ENCODE peak calls at places on chromosomes 5 and 9, in nine cellular contexts. One of them, this sample, is unnamed.

GRCh38 chr9:15606667-15607472 is 54.0 kb downstream of the CCDC171 start:
- DNase-seq in activated T-helper 1 cell treated with Interleukin-2 at 50 U/mL for 16 hours: no peak
- DNase-seq in mucosa of descending colon: peak
- DNase-seq in iPS-NIHi11: peak
- DNase-seq in fibroblast of mammary gland: peak
- DNase-seq in stimulated activated CD4-positive, alpha-beta T cell treated with anti-CD3 and anti-CD28 coated beads, Interleukin-1b, Interleukin-23, amount 100 ng/mL, for 4 hours: no peak
- DNase-seq in RWPE1: peak
- DNase-seq in heart right ventricle: no peak
- DNase-seq in GM23248: peak
- DNase-seq in this sample: no peak

GRCh38 chr5:137695651-137696428 is 40.0 kb downstream of the KLHL3 start:
- DNase-seq in activated T-helper 1 cell treated with Interleukin-2 at 50 U/mL for 16 hours: peak
- DNase-seq in RWPE1: no peak
- DNase-seq in mucosa of descending colon: no peak
- DNase-seq in stimulated activated CD4-positive, alpha-beta T cell treated with anti-CD3 and anti-CD28 coated beads, Interleukin-1b, Interleukin-23, amount 100 ng/mL, for 4 hours: no peak
- DNase-seq in fibroblast of mammary gland: no peak
- DNase-seq in GM23248: no peak
- DNase-seq in heart right ventricle: peak
- DNase-seq in iPS-NIHi11: peak
- DNase-seq in this sample: peak

GRCh38 chr9:108859459-108860114 is 2.5 kb upstream of the ACTL7A start:
- DNase-seq in activated T-helper 1 cell treated with Interleukin-2 at 50 U/mL for 16 hours: no peak
- DNase-seq in RWPE1: peak
- DNase-seq in heart right ventricle: no peak
- DNase-seq in mucosa of descending colon: no peak
- DNase-seq in GM23248: no peak
- DNase-seq in fibroblast of mammary gland: peak
- DNase-seq in stimulated activated CD4-positive, alpha-beta T cell treated with anti-CD3 and anti-CD28 coated beads, Interleukin-1b, Interleukin-23, amount 100 ng/mL, for 4 hours: no peak
- DNase-seq in iPS-NIHi11: no peak
- DNase-seq in this sample: no peak

GRCh38 chr5:74391410-74391809 is 249.1 kb downstream of the ENC1 start:
- DNase-seq in heart right ventricle: no peak
- DNase-seq in RWPE1: no peak
- DNase-seq in GM23248: no peak
- DNase-seq in activated T-helper 1 cell treated with Interleukin-2 at 50 U/mL for 16 hours: no peak
- DNase-seq in iPS-NIHi11: no peak
- DNase-seq in fibroblast of mammary gland: no peak
- DNase-seq in stimulated activated CD4-positive, alpha-beta T cell treated with anti-CD3 and anti-CD28 coated beads, Interleukin-1b, Interleukin-23, amount 100 ng/mL, for 4 hours: no peak
- DNase-seq in mucosa of descending colon: no peak
- DNase-seq in this sample: no peak

GRCh38 chr5:155878991-155879575 is 447.9 kb upstream of the SGCD start:
- DNase-seq in stimulated activated CD4-positive, alpha-beta T cell treated with anti-CD3 and anti-CD28 coated beads, Interleukin-1b, Interleukin-23, amount 100 ng/mL, for 4 hours: no peak
- DNase-seq in heart right ventricle: no peak
- DNase-seq in fibroblast of mammary gland: no peak
- DNase-seq in activated T-helper 1 cell treated with Interleukin-2 at 50 U/mL for 16 hours: no peak
- DNase-seq in RWPE1: no peak
- DNase-seq in GM23248: peak
- DNase-seq in iPS-NIHi11: no peak
- DNase-seq in mucosa of descending colon: no peak
- DNase-seq in this sample: no peak

GRCh38 chr5:108634251-108634950 is 113.3 kb upstream of the FER start:
- DNase-seq in heart right ventricle: no peak
- DNase-seq in RWPE1: no peak
- DNase-seq in iPS-NIHi11: no peak
- DNase-seq in activated T-helper 1 cell treated with Interleukin-2 at 50 U/mL for 16 hours: no peak
- DNase-seq in stimulated activated CD4-positive, alpha-beta T cell treated with anti-CD3 and anti-CD28 coated beads, Interleukin-1b, Interleukin-23, amount 100 ng/mL, for 4 hours: no peak
- DNase-seq in fibroblast of mammary gland: no peak
- DNase-seq in mucosa of descending colon: no peak
- DNase-seq in GM23248: peak
- DNase-seq in this sample: no peak

GRCh38 chr9:124251605-124252366 is 6.0 kb upstream of the NEK6 start:
- DNase-seq in fibroblast of mammary gland: peak
- DNase-seq in iPS-NIHi11: no peak
- DNase-seq in heart right ventricle: no peak
- DNase-seq in stimulated activated CD4-positive, alpha-beta T cell treated with anti-CD3 and anti-CD28 coated beads, Interleukin-1b, Interleukin-23, amount 100 ng/mL, for 4 hours: no peak
- DNase-seq in GM23248: no peak
- DNase-seq in RWPE1: peak
- DNase-seq in mucosa of descending colon: no peak
- DNase-seq in activated T-helper 1 cell treated with Interleukin-2 at 50 U/mL for 16 hours: no peak
- DNase-seq in this sample: no peak

GRCh38 chr5:115033861-115034260 is 135.8 kb downstream of the TRIM36 start:
- DNase-seq in heart right ventricle: no peak
- DNase-seq in GM23248: peak
- DNase-seq in mucosa of descending colon: peak
- DNase-seq in activated T-helper 1 cell treated with Interleukin-2 at 50 U/mL for 16 hours: no peak
- DNase-seq in stimulated activated CD4-positive, alpha-beta T cell treated with anti-CD3 and anti-CD28 coated beads, Interleukin-1b, Interleukin-23, amount 100 ng/mL, for 4 hours: no peak
- DNase-seq in RWPE1: no peak
- DNase-seq in fibroblast of mammary gland: peak
- DNase-seq in iPS-NIHi11: no peak
- DNase-seq in this sample: no peak

GRCh38 chr5:69000216-69000615 is 93.6 kb upstream of the SLC30A5 start:
- DNase-seq in heart right ventricle: no peak
- DNase-seq in activated T-helper 1 cell treated with Interleukin-2 at 50 U/mL for 16 hours: no peak
- DNase-seq in RWPE1: no peak
- DNase-seq in GM23248: no peak
- DNase-seq in fibroblast of mammary gland: no peak
- DNase-seq in iPS-NIHi11: no peak
- DNase-seq in mucosa of descending colon: no peak
- DNase-seq in stimulated activated CD4-positive, alpha-beta T cell treated with anti-CD3 and anti-CD28 coated beads, Interleukin-1b, Interleukin-23, amount 100 ng/mL, for 4 hours: no peak
- DNase-seq in this sample: no peak

GRCh38 chr5:33241826-33242225 is 198.9 kb upstream of the TARS1 start:
- DNase-seq in GM23248: no peak
- DNase-seq in fibroblast of mammary gland: no peak
- DNase-seq in iPS-NIHi11: no peak
- DNase-seq in mucosa of descending colon: peak
- DNase-seq in stimulated activated CD4-positive, alpha-beta T cell treated with anti-CD3 and anti-CD28 coated beads, Interleukin-1b, Interleukin-23, amount 100 ng/mL, for 4 hours: no peak
- DNase-seq in RWPE1: no peak
- DNase-seq in activated T-helper 1 cell treated with Interleukin-2 at 50 U/mL for 16 hours: no peak
- DNase-seq in heart right ventricle: no peak
- DNase-seq in this sample: peak

GRCh38 chr9:93600504-93600903 is 24.1 kb downstream of the PHF2 start:
- DNase-seq in mucosa of descending colon: peak
- DNase-seq in stimulated activated CD4-positive, alpha-beta T cell treated with anti-CD3 and anti-CD28 coated beads, Interleukin-1b, Interleukin-23, amount 100 ng/mL, for 4 hours: no peak
- DNase-seq in heart right ventricle: no peak
- DNase-seq in GM23248: no peak
- DNase-seq in RWPE1: no peak
- DNase-seq in activated T-helper 1 cell treated with Interleukin-2 at 50 U/mL for 16 hours: no peak
- DNase-seq in fibroblast of mammary gland: no peak
- DNase-seq in iPS-NIHi11: no peak
- DNase-seq in this sample: no peak

GRCh38 chr9:25678147-25678666 is at the start of gene TUSC1:
- DNase-seq in iPS-NIHi11: peak
- DNase-seq in GM23248: peak
- DNase-seq in mucosa of descending colon: peak
- DNase-seq in heart right ventricle: peak
- DNase-seq in activated T-helper 1 cell treated with Interleukin-2 at 50 U/mL for 16 hours: no peak
- DNase-seq in RWPE1: peak
- DNase-seq in stimulated activated CD4-positive, alpha-beta T cell treated with anti-CD3 and anti-CD28 coated beads, Interleukin-1b, Interleukin-23, amount 100 ng/mL, for 4 hours: peak
- DNase-seq in fibroblast of mammary gland: peak
- DNase-seq in this sample: peak

GRCh38 chr5:6383376-6383775 is 5.0 kb upstream of the MED10 start:
- DNase-seq in GM23248: no peak
- DNase-seq in heart right ventricle: no peak
- DNase-seq in stimulated activated CD4-positive, alpha-beta T cell treated with anti-CD3 and anti-CD28 coated beads, Interleukin-1b, Interleukin-23, amount 100 ng/mL, for 4 hours: no peak
- DNase-seq in RWPE1: no peak
- DNase-seq in activated T-helper 1 cell treated with Interleukin-2 at 50 U/mL for 16 hours: no peak
- DNase-seq in fibroblast of mammary gland: no peak
- DNase-seq in iPS-NIHi11: no peak
- DNase-seq in mucosa of descending colon: no peak
- DNase-seq in this sample: no peak

This sample was measured in left cardiac atrium.